ENCODE peak calls at places on chromosome 19, in five cellular contexts. X is IMR-90, W is trophoblast cell, G is neuronal stem cell, A is mesendoderm. L is an unnamed sample.

GRCh38 chr19:49502866-49503581 is 6.8 kb downstream of the RPS11 start:
- DNase-seq in X (peak; percentile 81), W (peak; percentile 50), G (no peak), A (no peak), L (peak; percentile 79)

GRCh38 chr19:5103061-5103701 is 134.3 kb downstream of the KDM4B start:
- DNase-seq in X (peak; percentile 12), W (no peak), G (no peak), A (no peak), L (no peak)

GRCh38 chr19:43690444-43690843 is 20.5 kb upstream of the PLAUR start:
- DNase-seq in X (no peak), W (no peak), G (no peak), A (no peak), L (no peak)

GRCh38 chr19:16320987-16321386 is 3.6 kb upstream of the KLF2 start:
- DNase-seq in X (no peak), W (no peak), G (no peak), A (no peak), L (no peak)

GRCh38 chr19:1066748-1067340 is at the start of gene ARHGAP45:
- DNase-seq in X (no peak), W (no peak), G (no peak), A (peak; percentile 53), L (no peak)

GRCh38 chr19:38647966-38648788 is 728 bp downstream of the ACTN4 start:
- DNase-seq in X (no peak), W (no peak), G (no peak), A (no peak), L (peak; percentile 33)

GRCh38 chr19:39154626-39155100 is 29.1 kb downstream of the PAK4 start:
- DNase-seq in X (no peak), W (peak; percentile 91), G (no peak), A (peak; percentile 81), L (no peak)

GRCh38 chr19:5038631-5039271 is 69.8 kb downstream of the KDM4B start:
- DNase-seq in X (peak; percentile 24), W (no peak), G (no peak), A (peak; percentile 48), L (peak; percentile 40)

GRCh38 chr19:17468302-17469091 is 1.8 kb upstream of the SLC27A1 start:
- DNase-seq in X (no peak), W (no peak), G (no peak), A (no peak), L (no peak)

GRCh38 chr19:39413903-39414608 is 1.6 kb downstream of the PLEKHG2 start:
- DNase-seq in X (peak; percentile 28), W (no peak), G (no peak), A (peak; percentile 59), L (peak; percentile 67)

GRCh38 chr19:17766543-17767131 is 15.4 kb downstream of the FCHO1 start:
- DNase-seq in X (peak; percentile 77), W (peak; percentile 76), G (peak; percentile 70), A (peak; percentile 91), L (peak; percentile 83)

GRCh38 chr19:38544569-38545315 is 73.0 kb downstream of the MAP4K1 start:
- DNase-seq in X (peak; percentile 5), W (no peak), G (no peak), A (peak; percentile 83), L (peak; percentile 9)

GRCh38 chr19:40286235-40286530 is 1.0 kb upstream of the AKT2 start:
- DNase-seq in X (no peak), W (no peak), G (no peak), A (no peak), L (no peak)

GRCh38 chr19:12202250-12202649 is 39.4 kb downstream of the ZNF136 start:
- DNase-seq in X (no peak), W (peak; percentile 17), G (no peak), A (peak; percentile 66), L (no peak)

GRCh38 chr19:7847664-7848063 is 17.6 kb downstream of the EVI5L start:
- DNase-seq in X (no peak), W (no peak), G (no peak), A (no peak), L (no peak)

GRCh38 chr19:33954686-33955085 is 158.0 kb downstream of the KCTD15 start:
- DNase-seq in X (no peak), W (no peak), G (no peak), A (no peak), L (no peak)

GRCh38 chr19:10353793-10354391 is 14.5 kb upstream of the ICAM3 start:
- DNase-seq in X (peak; percentile 17), W (no peak), G (peak; percentile 92), A (peak; percentile 97), L (peak; percentile 42)

GRCh38 chr19:1860821-1861598 is 2.4 kb downstream of the KLF16 start:
- DNase-seq in X (no peak), W (no peak), G (no peak), A (no peak), L (no peak)

GRCh38 chr19:38862321-38863059 is 12.7 kb upstream of the HNRNPL start:
- DNase-seq in X (no peak), W (no peak), G (no peak), A (no peak), L (peak; percentile 84)

GRCh38 chr19:48403606-48404005 is 10.1 kb downstream of the GRIN2D start:
- DNase-seq in X (peak; percentile 71), W (no peak), G (no peak), A (peak; percentile 91), L (peak; percentile 76)

GRCh38 chr19:31439270-31439573 is 90.0 kb upstream of the TSHZ3 start:
- DNase-seq in X (no peak), W (no peak), G (no peak), A (no peak), L (no peak)

GRCh38 chr19:12450817-12451216 is 10.0 kb upstream of the ZNF443 start:
- DNase-seq in X (no peak), W (no peak), G (no peak), A (no peak), L (no peak)

GRCh38 chr19:7923295-7924191 is 2.4 kb downstream of the CTXN1 start:
- DNase-seq in X (no peak), W (no peak), G (no peak), A (no peak), L (no peak)

GRCh38 chr19:46717034-46717715 is at the start of gene PRKD2:
- DNase-seq in X (peak; percentile 68), W (peak; percentile 66), G (peak; percentile 89), A (peak; percentile 93), L (peak; percentile 85)
- H3K4me2 ChIP-seq in X (peak within 1 kb of the TSS; percentile 98), W (peak within 1 kb of the TSS; percentile 67), G (peak within 1 kb of the TSS; percentile 78), A (peak within 1 kb of the TSS; percentile 86), L (peak within 1 kb of the TSS; percentile 87)

GRCh38 chr19:53537523-53538377 is at the start of gene ZNF331:
- DNase-seq in X (peak; percentile 83), W (peak; percentile 64), G (peak; percentile 56), A (peak; percentile 79), L (peak; percentile 83)
- H3K4ac ChIP-seq in X (peak within 1 kb of the TSS; percentile 97), W (no peak within 1 kb of the TSS), G (no peak within 1 kb of the TSS), A (no peak within 1 kb of the TSS), L (peak within 1 kb of the TSS; percentile 39)

DNA sequence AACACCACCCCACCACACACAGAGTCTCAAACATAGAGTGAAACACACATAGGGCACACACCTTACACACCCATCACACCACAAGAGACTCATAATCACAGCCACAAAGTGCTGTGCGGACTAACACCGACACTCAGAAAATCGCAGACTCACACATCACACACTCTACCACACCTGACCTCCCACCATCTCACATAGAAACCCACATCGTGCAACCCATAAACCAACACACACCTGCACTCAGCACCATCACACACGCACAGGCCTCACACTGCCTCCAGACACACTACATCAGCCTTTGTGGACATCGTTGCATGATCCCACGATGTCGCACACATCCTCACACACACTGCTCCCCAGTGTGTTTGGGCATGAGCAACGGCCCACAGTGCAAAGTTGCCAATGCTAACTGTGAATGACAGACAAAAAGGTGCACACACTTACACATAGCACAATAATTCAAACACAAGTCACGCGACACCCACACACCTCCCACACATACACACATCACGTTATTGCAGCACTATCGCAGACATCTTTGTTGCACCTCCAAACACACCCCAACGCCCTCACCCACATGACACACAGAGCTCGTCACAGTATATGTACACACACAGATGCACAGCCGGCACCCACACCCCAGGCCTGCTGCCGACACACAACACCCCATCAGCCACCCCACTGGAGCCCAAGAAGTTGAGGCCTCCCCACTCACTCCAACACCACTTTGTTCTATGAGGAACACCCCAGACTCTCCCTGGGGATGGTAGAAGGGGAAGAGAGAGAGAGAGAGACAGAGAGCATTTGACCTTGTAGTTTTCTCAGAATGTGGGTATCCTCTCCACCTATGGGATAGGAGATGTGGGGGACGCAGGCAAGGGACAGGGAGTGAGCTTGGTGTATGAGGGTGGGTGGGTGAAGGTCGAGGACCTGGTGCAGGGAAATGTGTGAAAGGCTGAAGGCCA is 1.2 kb upstream of the ATP1A3 start:
- DNase-seq in X (no peak), W (no peak), G (no peak), A (no peak), L (no peak)
- H2BK120ac ChIP-seq in X (no peak overlapping the region), W (no peak overlapping the region), G (no peak overlapping the region), A (no peak overlapping the region), L (no peak overlapping the region)

GRCh38 chr19:56142897-56143434 is 1.9 kb downstream of the ZNF444 start:
- DNase-seq in X (no peak), W (no peak), G (no peak), A (no peak), L (no peak)

GRCh38 chr19:56144816-56145215 is 3.7 kb downstream of the ZNF444 start:
- DNase-seq in X (no peak), W (no peak), G (no peak), A (no peak), L (no peak)

GRCh38 chr19:56142087-56142787 is 1.1 kb downstream of the ZNF444 start:
- DNase-seq in X (no peak), W (peak; percentile 99), G (no peak), A (no peak), L (no peak)

GRCh38 chr19:56145698-56146097 is 4.6 kb downstream of the ZNF444 start:
- DNase-seq in X (no peak), W (no peak), G (no peak), A (no peak), L (no peak)

GRCh38 chr19:56144396-56144795 is 3.3 kb downstream of the ZNF444 start:
- DNase-seq in X (no peak), W (no peak), G (no peak), A (no peak), L (no peak)
- H3K4me2 ChIP-seq in X (no peak overlapping the region), W (no peak overlapping the region), G (no peak overlapping the region), A (no peak overlapping the region), L (no peak overlapping the region)

DNA sequence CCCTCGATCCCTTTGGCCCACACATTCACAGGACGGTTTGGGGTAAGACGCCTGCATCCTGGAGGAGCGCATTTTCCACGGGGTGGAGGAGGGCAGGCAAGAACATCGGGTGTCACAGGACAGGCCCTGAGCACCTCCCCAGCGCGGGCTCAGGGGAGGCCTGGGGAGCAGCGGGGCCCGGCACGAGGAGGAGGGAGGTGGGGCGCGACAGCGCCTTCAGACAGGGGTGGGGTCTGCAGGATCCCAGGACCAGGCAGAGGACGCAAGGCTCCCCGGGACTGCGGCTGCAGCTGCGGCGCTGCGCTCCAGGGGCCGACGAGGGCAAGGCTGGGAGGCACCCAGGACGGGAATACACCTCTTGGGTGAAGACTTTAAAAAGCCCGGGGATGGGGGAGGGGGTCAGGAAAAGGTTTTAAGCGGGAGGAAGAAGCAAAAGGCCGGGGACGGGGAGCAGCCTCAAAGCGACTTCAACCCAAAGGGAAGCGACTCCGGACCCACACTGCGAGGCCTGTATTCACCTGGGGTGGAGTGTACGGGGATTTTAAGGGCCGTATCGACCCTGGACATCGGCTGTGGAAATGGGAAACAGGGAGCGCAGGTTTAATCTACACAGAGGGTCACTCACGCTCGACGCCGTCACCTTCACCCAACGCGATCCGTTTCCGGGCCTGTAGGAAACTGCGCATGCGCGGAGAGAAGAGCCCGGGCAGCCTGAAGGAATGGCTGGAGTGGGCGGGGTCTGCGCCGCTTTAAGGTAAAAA is at the start of gene ZNF415:
- DNase-seq in X (peak; percentile 67), W (peak; percentile 84), G (peak; percentile 56), A (peak; percentile 89), L (peak; percentile 60)
- H3K4ac ChIP-seq in X (peak within 1 kb of the TSS; percentile 74), W (peak within 1 kb of the TSS; percentile 5), G (no peak within 1 kb of the TSS), A (no peak within 1 kb of the TSS), L (no peak within 1 kb of the TSS)